ENCODE peak calls at places on chromosomes 2 and 18, in seven cellular contexts. One of them, this sample, is unnamed.

GRCh38 chr2:144078091-144078490 is 441.8 kb downstream of the ZEB2 start:
- DNase-seq in GM23338: no peak
- DNase-seq in CD4-positive, alpha-beta T cell: no peak
- DNase-seq in transverse colon: no peak
- DNase-seq in Panc1: no peak
- DNase-seq in activated CD8-positive, alpha-beta memory T cell treated with anti-CD3 and anti-CD28 coated beads, Interleukin-2, amount 10 ng/mL, durations not matched to agents 7 days and 5 days: no peak
- DNase-seq in stimulated activated CD4-positive, alpha-beta T cell treated with anti-CD3 and anti-CD28 coated beads, TNF-alpha, amount 100 ng/mL, for 24 hours: no peak
- DNase-seq in this sample: no peak

GRCh38 chr2:71833855-71834554 is 313.7 kb downstream of the CYP26B1 start:
- DNase-seq in GM23338: no peak
- DNase-seq in CD4-positive, alpha-beta T cell: no peak
- DNase-seq in transverse colon: peak
- DNase-seq in Panc1: no peak
- DNase-seq in activated CD8-positive, alpha-beta memory T cell treated with anti-CD3 and anti-CD28 coated beads, Interleukin-2, amount 10 ng/mL, durations not matched to agents 7 days and 5 days: no peak
- DNase-seq in stimulated activated CD4-positive, alpha-beta T cell treated with anti-CD3 and anti-CD28 coated beads, TNF-alpha, amount 100 ng/mL, for 24 hours: no peak
- DNase-seq in this sample: no peak

GRCh38 chr18:21443776-21444464 is 156.6 kb downstream of the ESCO1 start:
- DNase-seq in GM23338: no peak
- DNase-seq in CD4-positive, alpha-beta T cell: no peak
- DNase-seq in transverse colon: no peak
- DNase-seq in Panc1: no peak
- DNase-seq in activated CD8-positive, alpha-beta memory T cell treated with anti-CD3 and anti-CD28 coated beads, Interleukin-2, amount 10 ng/mL, durations not matched to agents 7 days and 5 days: no peak
- DNase-seq in stimulated activated CD4-positive, alpha-beta T cell treated with anti-CD3 and anti-CD28 coated beads, TNF-alpha, amount 100 ng/mL, for 24 hours: no peak
- DNase-seq in this sample: no peak

GRCh38 chr2:11752906-11753305 is 6.5 kb downstream of the LPIN1 start:
- DNase-seq in GM23338: no peak
- DNase-seq in CD4-positive, alpha-beta T cell: no peak
- DNase-seq in transverse colon: no peak
- DNase-seq in Panc1: no peak
- DNase-seq in activated CD8-positive, alpha-beta memory T cell treated with anti-CD3 and anti-CD28 coated beads, Interleukin-2, amount 10 ng/mL, durations not matched to agents 7 days and 5 days: no peak
- DNase-seq in stimulated activated CD4-positive, alpha-beta T cell treated with anti-CD3 and anti-CD28 coated beads, TNF-alpha, amount 100 ng/mL, for 24 hours: no peak
- DNase-seq in this sample: no peak

GRCh38 chr2:98807221-98807620 is 76.3 kb upstream of the MGAT4A start:
- DNase-seq in GM23338: no peak
- DNase-seq in CD4-positive, alpha-beta T cell: no peak
- DNase-seq in transverse colon: no peak
- DNase-seq in Panc1: no peak
- DNase-seq in activated CD8-positive, alpha-beta memory T cell treated with anti-CD3 and anti-CD28 coated beads, Interleukin-2, amount 10 ng/mL, durations not matched to agents 7 days and 5 days: no peak
- DNase-seq in stimulated activated CD4-positive, alpha-beta T cell treated with anti-CD3 and anti-CD28 coated beads, TNF-alpha, amount 100 ng/mL, for 24 hours: no peak
- DNase-seq in this sample: no peak

GRCh38 chr2:163467206-163467605 is 268.6 kb downstream of the FIGN start:
- DNase-seq in GM23338: no peak
- DNase-seq in CD4-positive, alpha-beta T cell: no peak
- DNase-seq in transverse colon: no peak
- DNase-seq in Panc1: no peak
- DNase-seq in activated CD8-positive, alpha-beta memory T cell treated with anti-CD3 and anti-CD28 coated beads, Interleukin-2, amount 10 ng/mL, durations not matched to agents 7 days and 5 days: no peak
- DNase-seq in stimulated activated CD4-positive, alpha-beta T cell treated with anti-CD3 and anti-CD28 coated beads, TNF-alpha, amount 100 ng/mL, for 24 hours: no peak
- DNase-seq in this sample: no peak

GRCh38 chr18:66603941-66604627 is at the start of gene CDH19:
- DNase-seq in GM23338: no peak
- DNase-seq in CD4-positive, alpha-beta T cell: no peak
- DNase-seq in transverse colon: no peak
- DNase-seq in Panc1: no peak
- DNase-seq in activated CD8-positive, alpha-beta memory T cell treated with anti-CD3 and anti-CD28 coated beads, Interleukin-2, amount 10 ng/mL, durations not matched to agents 7 days and 5 days: no peak
- DNase-seq in stimulated activated CD4-positive, alpha-beta T cell treated with anti-CD3 and anti-CD28 coated beads, TNF-alpha, amount 100 ng/mL, for 24 hours: no peak
- DNase-seq in this sample: no peak

GRCh38 chr18:1075310-1075709 is 170.6 kb downstream of the ADCYAP1 start:
- DNase-seq in GM23338: no peak
- DNase-seq in CD4-positive, alpha-beta T cell: no peak
- DNase-seq in transverse colon: no peak
- DNase-seq in Panc1: no peak
- DNase-seq in activated CD8-positive, alpha-beta memory T cell treated with anti-CD3 and anti-CD28 coated beads, Interleukin-2, amount 10 ng/mL, durations not matched to agents 7 days and 5 days: no peak
- DNase-seq in stimulated activated CD4-positive, alpha-beta T cell treated with anti-CD3 and anti-CD28 coated beads, TNF-alpha, amount 100 ng/mL, for 24 hours: no peak
- DNase-seq in this sample: no peak

GRCh38 chr18:8424917-8425725 is 184.1 kb upstream of the RAB12 start:
- DNase-seq in GM23338: no peak
- DNase-seq in CD4-positive, alpha-beta T cell: no peak
- DNase-seq in transverse colon: no peak
- DNase-seq in Panc1: no peak
- DNase-seq in activated CD8-positive, alpha-beta memory T cell treated with anti-CD3 and anti-CD28 coated beads, Interleukin-2, amount 10 ng/mL, durations not matched to agents 7 days and 5 days: no peak
- DNase-seq in stimulated activated CD4-positive, alpha-beta T cell treated with anti-CD3 and anti-CD28 coated beads, TNF-alpha, amount 100 ng/mL, for 24 hours: no peak
- DNase-seq in this sample: peak

GRCh38 chr18:75563150-75563549 is 135.6 kb upstream of the SMIM21 start:
- DNase-seq in GM23338: no peak
- DNase-seq in CD4-positive, alpha-beta T cell: no peak
- DNase-seq in transverse colon: no peak
- DNase-seq in Panc1: no peak
- DNase-seq in activated CD8-positive, alpha-beta memory T cell treated with anti-CD3 and anti-CD28 coated beads, Interleukin-2, amount 10 ng/mL, durations not matched to agents 7 days and 5 days: no peak
- DNase-seq in stimulated activated CD4-positive, alpha-beta T cell treated with anti-CD3 and anti-CD28 coated beads, TNF-alpha, amount 100 ng/mL, for 24 hours: no peak
- DNase-seq in this sample: no peak

GRCh38 chr2:241935314-241935713 is 65.8 kb downstream of the RTP5 start:
- DNase-seq in GM23338: no peak
- DNase-seq in CD4-positive, alpha-beta T cell: no peak
- DNase-seq in transverse colon: no peak
- DNase-seq in Panc1: no peak
- DNase-seq in activated CD8-positive, alpha-beta memory T cell treated with anti-CD3 and anti-CD28 coated beads, Interleukin-2, amount 10 ng/mL, durations not matched to agents 7 days and 5 days: no peak
- DNase-seq in stimulated activated CD4-positive, alpha-beta T cell treated with anti-CD3 and anti-CD28 coated beads, TNF-alpha, amount 100 ng/mL, for 24 hours: no peak
- DNase-seq in this sample: peak

GRCh38 chr2:238868616-238869292 is 20.9 kb downstream of the TWIST2 start:
- DNase-seq in GM23338: no peak
- DNase-seq in CD4-positive, alpha-beta T cell: no peak
- DNase-seq in transverse colon: peak
- DNase-seq in Panc1: peak
- DNase-seq in activated CD8-positive, alpha-beta memory T cell treated with anti-CD3 and anti-CD28 coated beads, Interleukin-2, amount 10 ng/mL, durations not matched to agents 7 days and 5 days: no peak
- DNase-seq in stimulated activated CD4-positive, alpha-beta T cell treated with anti-CD3 and anti-CD28 coated beads, TNF-alpha, amount 100 ng/mL, for 24 hours: no peak
- DNase-seq in this sample: peak

GRCh38 chr18:389658-390357 is 110.7 kb downstream of the COLEC12 start:
- DNase-seq in GM23338: peak
- DNase-seq in CD4-positive, alpha-beta T cell: no peak
- DNase-seq in transverse colon: no peak
- DNase-seq in Panc1: no peak
- DNase-seq in activated CD8-positive, alpha-beta memory T cell treated with anti-CD3 and anti-CD28 coated beads, Interleukin-2, amount 10 ng/mL, durations not matched to agents 7 days and 5 days: peak
- DNase-seq in stimulated activated CD4-positive, alpha-beta T cell treated with anti-CD3 and anti-CD28 coated beads, TNF-alpha, amount 100 ng/mL, for 24 hours: no peak
- DNase-seq in this sample: no peak

GRCh38 chr18:28855524-28855923 is 678.6 kb upstream of the CDH2 start:
- DNase-seq in GM23338: no peak
- DNase-seq in CD4-positive, alpha-beta T cell: no peak
- DNase-seq in transverse colon: no peak
- DNase-seq in Panc1: no peak
- DNase-seq in activated CD8-positive, alpha-beta memory T cell treated with anti-CD3 and anti-CD28 coated beads, Interleukin-2, amount 10 ng/mL, durations not matched to agents 7 days and 5 days: no peak
- DNase-seq in stimulated activated CD4-positive, alpha-beta T cell treated with anti-CD3 and anti-CD28 coated beads, TNF-alpha, amount 100 ng/mL, for 24 hours: no peak
- DNase-seq in this sample: peak

GRCh38 chr2:240974771-240975572 is 23.4 kb upstream of the SNED1 start:
- DNase-seq in GM23338: no peak
- DNase-seq in CD4-positive, alpha-beta T cell: no peak
- DNase-seq in transverse colon: no peak
- DNase-seq in Panc1: no peak
- DNase-seq in activated CD8-positive, alpha-beta memory T cell treated with anti-CD3 and anti-CD28 coated beads, Interleukin-2, amount 10 ng/mL, durations not matched to agents 7 days and 5 days: no peak
- DNase-seq in stimulated activated CD4-positive, alpha-beta T cell treated with anti-CD3 and anti-CD28 coated beads, TNF-alpha, amount 100 ng/mL, for 24 hours: no peak
- DNase-seq in this sample: no peak

GRCh38 chr2:122055541-122055940 is 300.1 kb downstream of the TSN start:
- DNase-seq in GM23338: no peak
- DNase-seq in CD4-positive, alpha-beta T cell: no peak
- DNase-seq in transverse colon: no peak
- DNase-seq in Panc1: no peak
- DNase-seq in activated CD8-positive, alpha-beta memory T cell treated with anti-CD3 and anti-CD28 coated beads, Interleukin-2, amount 10 ng/mL, durations not matched to agents 7 days and 5 days: no peak
- DNase-seq in stimulated activated CD4-positive, alpha-beta T cell treated with anti-CD3 and anti-CD28 coated beads, TNF-alpha, amount 100 ng/mL, for 24 hours: no peak
- DNase-seq in this sample: no peak

GRCh38 chr2:186255823-186256222 is 230.2 kb upstream of the ZC3H15 start:
- DNase-seq in GM23338: peak
- DNase-seq in CD4-positive, alpha-beta T cell: no peak
- DNase-seq in transverse colon: no peak
- DNase-seq in Panc1: no peak
- DNase-seq in activated CD8-positive, alpha-beta memory T cell treated with anti-CD3 and anti-CD28 coated beads, Interleukin-2, amount 10 ng/mL, durations not matched to agents 7 days and 5 days: no peak
- DNase-seq in stimulated activated CD4-positive, alpha-beta T cell treated with anti-CD3 and anti-CD28 coated beads, TNF-alpha, amount 100 ng/mL, for 24 hours: no peak
- DNase-seq in this sample: no peak

This sample was measured in MCF 10A.